ENCODE peak calls at places on chromosomes 7 and 10, in four cellular contexts. Z, R, A and M are unnamed samples.

GRCh38 chr7:41916450-41916927 is 213.6 kb upstream of the INHBA start:
- DNase-seq in A (no peak), Z (no peak), R (no peak), M (no peak)

GRCh38 chr10:4254101-4254994 is 469.3 kb upstream of the KLF6 start:
- DNase-seq in A (no peak), R (no peak), Z (no peak), M (no peak)

GRCh38 chr10:58638406-58638805 is 125.7 kb downstream of the BICC1 start:
- DNase-seq in Z (no peak), R (no peak), A (no peak), M (no peak)

GRCh38 chr7:123594813-123595241 is 6.8 kb upstream of the ASB15 start:
- DNase-seq in Z (no peak), A (no peak), R (peak; percentile 59), M (peak; percentile 64)

GRCh38 chr7:132049462-132050304 is 493.3 kb upstream of the PODXL start:
- DNase-seq in Z (peak; percentile 52), A (no peak), R (peak; percentile 18), M (peak; percentile 86)

GRCh38 chr10:88385601-88386203 is 197.4 kb downstream of the RNLS start:
- DNase-seq in A (peak; percentile 94), R (peak; percentile 27), Z (no peak), M (no peak)

GRCh38 chr10:20616918-20617801 is 280.0 kb downstream of the NEBL start:
- DNase-seq in Z (no peak), R (no peak), A (no peak), M (no peak)

GRCh38 chr10:127600479-127600878 is 51.4 kb downstream of the NPS start:
- DNase-seq in A (no peak), R (peak; percentile 9), Z (no peak), M (no peak)

GRCh38 chr7:48424731-48425130 is 253.5 kb downstream of the ABCA13 start:
- DNase-seq in R (peak; percentile 23), A (no peak), Z (peak; percentile 9), M (no peak)

GRCh38 chr10:74290703-74291102 is 139.7 kb downstream of the ADK start:
- DNase-seq in Z (no peak), A (no peak), R (no peak), M (no peak)

GRCh38 chr10:95601116-95601719 is 40.0 kb upstream of the SORBS1 start:
- DNase-seq in R (peak; percentile 84), A (peak; percentile 5), Z (peak; percentile 90), M (peak; percentile 88)

GRCh38 chr7:2051708-2052656 is 180.8 kb downstream of the MAD1L1 start:
- DNase-seq in Z (no peak), A (no peak), R (no peak), M (no peak)

GRCh38 chr7:129875745-129876411 is 76.9 kb downstream of the UBE2H start:
- DNase-seq in R (no peak), A (no peak), Z (no peak), M (no peak)

GRCh38 chr7:87147500-87147899 is 4.8 kb upstream of the DMTF1 start:
- DNase-seq in Z (no peak), R (no peak), A (no peak), M (no peak)

GRCh38 chr10:88261152-88261551 is 322.0 kb downstream of the RNLS start:
- DNase-seq in R (no peak), A (no peak), Z (no peak), M (no peak)

GRCh38 chr10:74738052-74738451 is 88.3 kb upstream of the KAT6B start:
- DNase-seq in R (no peak), A (peak; percentile 79), Z (no peak), M (no peak)

GRCh38 chr10:5565671-5566581 is 41.2 kb downstream of the CALML3 start:
- DNase-seq in Z (no peak), R (no peak), A (no peak), M (no peak)

GRCh38 chr7:75879771-75880184 is 944 bp downstream of the RHBDD2 start:
- DNase-seq in R (no peak), Z (no peak), A (no peak), M (no peak)

GRCh38 chr7:92034116-92034515 is 93.5 kb downstream of the AKAP9 start:
- DNase-seq in R (no peak), Z (no peak), A (no peak), M (no peak)

GRCh38 chr10:48541144-48541795 is 63.6 kb downstream of the ARHGAP22 start:
- DNase-seq in A (no peak), R (no peak), Z (no peak), M (peak; percentile 30)

GRCh38 chr7:2166625-2167280 is 66.0 kb downstream of the MAD1L1 start:
- DNase-seq in R (no peak), A (no peak), Z (no peak), M (no peak)

GRCh38 chr10:98268694-98269386 is 846 bp upstream of the LOXL4 start:
- DNase-seq in Z (peak; percentile 40), A (no peak), R (peak; percentile 72), M (no peak)

GRCh38 chr7:104208421-104208780 is 588 bp upstream of the ORC5 start:
- DNase-seq in Z (no peak), A (no peak), R (no peak), M (no peak)

GRCh38 chr10:11936389-11937152 is 106.0 kb downstream of the UPF2 start:
- DNase-seq in Z (no peak), R (no peak), A (no peak), M (no peak)

GRCh38 chr7:17523813-17524741 is 225.6 kb downstream of the AHR start:
- DNase-seq in A (no peak), R (peak; percentile 44), Z (no peak), M (no peak)

GRCh38 chr10:133559216-133559615 is 6.2 kb downstream of the SYCE1 start:
- DNase-seq in R (no peak), A (no peak), Z (no peak), M (no peak)

GRCh38 chr10:119608316-119609155 is 11.8 kb upstream of the TIAL1 start:
- DNase-seq in R (peak; percentile 36), A (no peak), Z (peak; percentile 63), M (no peak)

GRCh38 chr10:101130984-101131961 is at the start of gene TLX1:
- DNase-seq in A (no peak), Z (no peak), R (no peak), M (no peak)

DNA sequence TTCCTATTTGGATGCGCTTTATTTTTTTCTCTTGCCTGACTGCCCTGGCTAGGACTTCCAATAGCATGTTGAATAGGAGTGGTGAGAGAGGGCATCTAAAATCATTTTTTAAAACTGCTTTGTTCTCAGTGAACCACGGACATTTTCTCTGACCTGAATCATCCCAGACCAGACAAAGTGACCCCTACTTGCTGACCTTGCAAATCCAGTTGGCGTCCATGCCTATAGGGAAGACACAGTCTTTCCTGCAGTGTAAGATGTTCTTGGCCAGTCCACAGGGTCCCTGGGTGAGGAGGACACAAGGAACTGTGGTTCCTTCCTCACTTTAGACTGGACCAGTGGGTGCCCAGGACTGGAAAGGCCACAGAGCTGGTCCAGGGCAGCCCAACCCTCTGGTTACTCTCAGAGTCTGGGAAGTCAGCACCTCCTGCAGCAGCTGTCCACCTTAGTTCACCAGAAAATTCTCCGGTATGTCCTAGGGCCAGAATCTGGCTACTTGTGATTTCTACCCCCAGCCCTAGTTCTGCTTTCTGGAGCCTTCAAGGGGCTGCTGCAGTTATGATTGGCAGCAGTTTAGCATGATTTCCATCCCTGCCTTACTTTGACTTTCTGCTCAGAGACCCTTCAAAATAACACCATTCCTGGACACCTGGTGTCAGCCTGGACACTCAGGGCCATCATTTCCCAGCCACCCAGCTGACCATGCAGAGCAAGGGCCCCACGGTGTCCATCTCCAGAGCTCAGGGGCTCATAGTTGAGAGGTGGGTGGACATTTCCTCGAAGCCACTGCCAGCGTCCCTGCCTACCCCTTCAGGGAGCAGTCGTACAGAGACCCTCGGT is 19.3 kb downstream of the VIPR2 start:
- DNase-seq in Z (no peak), A (no peak), R (no peak), M (no peak)
- TF ChIP-seq SUZ12 in Z (no peak), A (no peak), R (no peak), M (no peak)

DNA sequence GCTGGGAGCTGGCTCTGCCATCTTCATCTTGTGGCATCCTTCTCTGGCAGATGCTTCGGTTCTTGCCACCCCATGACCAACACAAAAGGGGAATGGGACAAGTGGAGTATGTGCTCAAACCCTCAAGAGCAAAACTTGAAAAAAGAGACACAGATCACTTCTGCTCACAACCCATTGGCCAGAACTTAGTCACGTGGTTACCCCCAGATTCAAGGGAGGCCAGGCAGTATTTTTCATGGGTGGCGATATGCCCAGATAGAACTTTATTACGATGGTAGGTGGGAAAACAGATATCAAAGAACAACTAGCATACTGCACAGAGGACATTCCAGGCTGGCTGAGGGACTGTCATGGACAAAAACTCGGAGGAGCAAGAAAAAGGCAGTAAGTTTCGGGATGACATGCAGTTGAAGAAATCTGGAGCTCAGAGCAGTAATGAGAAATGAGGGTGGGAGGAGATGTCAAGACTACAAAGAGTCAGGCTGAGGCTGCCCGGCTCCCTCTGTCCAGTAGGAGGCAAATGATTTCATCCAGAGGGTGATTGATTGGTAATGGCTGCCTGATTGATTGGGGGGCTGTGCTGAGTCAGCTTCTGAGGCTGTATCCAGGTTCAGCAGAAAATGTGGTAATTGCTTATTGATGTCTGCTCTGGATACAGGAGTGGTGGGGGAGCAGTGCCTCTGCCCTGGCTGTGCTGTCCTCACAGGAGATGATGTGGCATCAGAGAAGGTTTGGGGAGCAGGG is 25.3 kb downstream of the COL13A1 start:
- DNase-seq in Z (no peak), R (no peak), A (no peak), M (no peak)
- TF ChIP-seq SP1 in Z (no peak), R (no peak), A (no peak), M (no peak)

GRCh38 chr7:52114056-52114455 is 797.4 kb upstream of the COBL start:
- DNase-seq in Z (no peak), R (no peak), A (no peak), M (no peak)
- TF ChIP-seq SUZ12 in Z (no peak), R (no peak), A (no peak), M (no peak)

DNA sequence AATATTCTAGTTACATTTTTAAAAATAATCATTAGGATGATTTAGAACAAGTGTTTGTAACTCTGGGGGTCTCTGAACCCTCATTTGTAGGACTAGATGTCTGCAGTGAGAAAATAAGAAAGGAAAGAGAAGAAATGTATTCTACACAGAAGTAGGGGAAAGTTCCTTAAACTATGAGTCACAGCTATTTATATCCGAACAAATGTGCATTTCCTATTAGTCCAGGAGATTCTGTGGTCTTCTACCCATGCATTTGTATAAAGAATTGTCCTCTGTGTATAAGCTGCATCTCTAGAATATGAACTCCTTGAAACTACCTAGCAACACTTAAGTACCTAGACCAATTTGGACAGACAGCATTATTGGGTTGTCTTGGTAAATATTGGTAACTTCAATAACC is 15.9 kb upstream of the CD36 start:
- DNase-seq in A (no peak), R (no peak), Z (no peak), M (no peak)
- TF ChIP-seq SP1 in A (no peak), R (no peak), Z (no peak), M (no peak)

DNA sequence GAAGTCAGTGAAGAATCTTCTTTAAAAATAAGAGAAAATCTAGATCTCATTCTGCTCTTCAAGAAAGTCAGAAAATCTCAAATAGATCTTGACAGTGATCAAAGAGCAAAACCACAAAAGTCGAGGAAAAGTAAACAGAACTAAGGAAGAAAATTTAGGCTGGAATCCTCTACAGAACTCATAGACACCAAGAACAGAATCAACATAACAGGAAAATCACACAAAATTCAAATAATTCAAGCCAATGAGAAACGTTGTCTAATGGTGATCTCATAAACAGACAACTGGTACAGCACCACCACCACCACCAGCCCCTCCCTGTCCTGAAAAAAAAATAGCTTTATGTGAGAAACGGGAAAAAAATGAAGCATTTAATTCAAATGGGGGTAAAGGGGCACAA is 6.9 kb downstream of the ITGB1 start:
- DNase-seq in A (no peak), R (no peak), Z (no peak), M (no peak)
- TF ChIP-seq SUZ12 in A (no peak), R (no peak), Z (no peak), M (no peak)

GRCh38 chr10:44253769-44254462 is 131.0 kb downstream of the CXCL12 start:
- DNase-seq in A (no peak), R (peak; percentile 49), Z (no peak), M (no peak)
- TF ChIP-seq SP1 in A (no peak), R (no peak), Z (no peak), M (no peak)

GRCh38 chr7:140165422-140165821 is 11.4 kb downstream of the KDM7A start:
- DNase-seq in Z (no peak), R (no peak), A (no peak), M (no peak)
- TF ChIP-seq SUZ12 in Z (no peak), R (no peak), A (no peak), M (no peak)